ENCODE peak calls at places on chromosomes 11 and 22, in six cellular contexts. X, K, T, Q, D and Z are unnamed samples.

GRCh38 chr11:16226245-16226644 is 130.1 kb downstream of the SOX6 start:
- DNase-seq in X (peak), K (no peak), T (no peak), Q (peak), D (peak), Z (no peak)

GRCh38 chr11:114059278-114059983 is at the start of gene ZBTB16:
- DNase-seq in X (no peak), K (peak), T (peak), Q (peak), D (no peak), Z (peak)

GRCh38 chr11:62552931-62553838 is 6.6 kb upstream of the AHNAK start:
- DNase-seq in X (peak), K (peak), T (peak), Q (peak), D (peak), Z (peak)

GRCh38 chr11:15627560-15627959 is 512.8 kb downstream of the INSC start:
- DNase-seq in X (peak), K (no peak), T (no peak), Q (peak), D (peak), Z (peak)

GRCh38 chr11:29293825-29294224 is 723.0 kb downstream of the KCNA4 start:
- DNase-seq in X (peak), K (no peak), T (no peak), Q (peak), D (peak), Z (peak)

GRCh38 chr11:57290288-57290687 is 34.5 kb downstream of the TNKS1BP1 start:
- DNase-seq in X (peak), K (no peak), T (no peak), Q (peak), D (peak), Z (no peak)

GRCh38 chr11:26276798-26277424 is 55.0 kb upstream of the ANO3 start:
- DNase-seq in X (peak), K (peak), T (no peak), Q (peak), D (peak), Z (peak)

GRCh38 chr11:101618691-101619090 is 34.9 kb upstream of the TRPC6 start:
- DNase-seq in X (peak), K (no peak), T (no peak), Q (peak), D (peak), Z (peak)

GRCh38 chr22:49413551-49413950 is 414.1 kb downstream of the BRD1 start:
- DNase-seq in X (no peak), K (no peak), T (no peak), Q (no peak), D (no peak), Z (no peak)

GRCh38 chr11:65524747-65525658 is at the start of gene SCYL1:
- DNase-seq in X (peak), K (peak), T (peak), Q (peak), D (no peak), Z (peak)

GRCh38 chr11:96230686-96231085 is 112.3 kb downstream of the MAML2 start:
- DNase-seq in X (no peak), K (peak), T (no peak), Q (no peak), D (no peak), Z (no peak)

DNA sequence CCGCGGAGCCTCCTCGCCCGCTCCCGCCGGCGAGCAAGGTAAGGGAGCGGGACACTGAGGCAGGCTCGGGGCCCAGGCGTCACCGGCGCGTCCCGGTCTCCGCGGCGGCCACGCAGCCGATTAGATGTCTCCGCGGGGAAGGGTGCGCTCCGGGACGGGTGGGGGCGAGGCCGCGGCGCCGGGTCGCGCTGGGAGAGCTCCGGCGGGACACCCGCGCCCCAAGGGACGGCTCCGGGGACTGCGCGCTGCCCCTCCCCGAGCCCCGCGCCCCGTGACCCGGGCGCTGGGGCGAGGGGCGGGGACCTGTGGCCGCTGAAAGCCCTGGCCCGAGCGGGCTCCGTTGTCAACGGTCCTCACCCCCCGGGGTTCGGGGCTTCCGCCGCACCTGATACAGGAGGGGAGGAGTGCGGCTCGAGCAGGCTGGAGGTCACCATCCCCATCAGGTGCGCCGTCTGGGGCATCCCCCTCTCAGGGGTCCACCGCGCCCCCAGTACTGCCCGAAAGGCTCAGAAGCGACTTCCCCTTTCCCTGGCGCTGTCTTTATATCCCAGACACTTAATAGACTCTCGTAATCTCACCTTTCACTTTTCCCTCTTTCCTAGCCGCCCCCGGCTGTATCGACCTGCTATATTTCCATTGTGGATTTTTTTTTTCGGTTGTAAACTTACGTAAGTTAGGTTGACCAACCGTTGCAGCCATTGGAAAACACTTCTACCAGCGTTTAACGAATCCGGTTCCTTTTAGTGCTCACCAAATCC is 566 bp downstream of the PPFIA1 start:
- DNase-seq in X (peak), K (peak), T (peak), Q (peak), D (peak), Z (peak)
- TF ChIP-seq CTCF in X (peak), K (no peak), T (no peak), Q (no peak), D (no peak), Z (no peak)

GRCh38 chr22:29255064-29255621 is 12.6 kb downstream of the RHBDD3 start:
- DNase-seq in X (no peak), K (no peak), T (no peak), Q (no peak), D (no peak), Z (no peak)

GRCh38 chr22:29251265-29251664 is 16.5 kb downstream of the RHBDD3 start:
- DNase-seq in X (no peak), K (no peak), T (no peak), Q (no peak), D (no peak), Z (no peak)

GRCh38 chr22:29254283-29254653 is 13.5 kb downstream of the RHBDD3 start:
- DNase-seq in X (no peak), K (no peak), T (no peak), Q (no peak), D (no peak), Z (no peak)

GRCh38 chr22:29251981-29252978 is 15.5 kb downstream of the RHBDD3 start:
- DNase-seq in X (no peak), K (no peak), T (no peak), Q (no peak), D (no peak), Z (no peak)

GRCh38 chr22:29253561-29254282 is 14.1 kb downstream of the RHBDD3 start:
- DNase-seq in X (no peak), K (no peak), T (no peak), Q (no peak), D (peak), Z (no peak)
- TF ChIP-seq CTCF in X (no peak), K (no peak), T (no peak), Q (no peak), D (no peak), Z (no peak)

DNA sequence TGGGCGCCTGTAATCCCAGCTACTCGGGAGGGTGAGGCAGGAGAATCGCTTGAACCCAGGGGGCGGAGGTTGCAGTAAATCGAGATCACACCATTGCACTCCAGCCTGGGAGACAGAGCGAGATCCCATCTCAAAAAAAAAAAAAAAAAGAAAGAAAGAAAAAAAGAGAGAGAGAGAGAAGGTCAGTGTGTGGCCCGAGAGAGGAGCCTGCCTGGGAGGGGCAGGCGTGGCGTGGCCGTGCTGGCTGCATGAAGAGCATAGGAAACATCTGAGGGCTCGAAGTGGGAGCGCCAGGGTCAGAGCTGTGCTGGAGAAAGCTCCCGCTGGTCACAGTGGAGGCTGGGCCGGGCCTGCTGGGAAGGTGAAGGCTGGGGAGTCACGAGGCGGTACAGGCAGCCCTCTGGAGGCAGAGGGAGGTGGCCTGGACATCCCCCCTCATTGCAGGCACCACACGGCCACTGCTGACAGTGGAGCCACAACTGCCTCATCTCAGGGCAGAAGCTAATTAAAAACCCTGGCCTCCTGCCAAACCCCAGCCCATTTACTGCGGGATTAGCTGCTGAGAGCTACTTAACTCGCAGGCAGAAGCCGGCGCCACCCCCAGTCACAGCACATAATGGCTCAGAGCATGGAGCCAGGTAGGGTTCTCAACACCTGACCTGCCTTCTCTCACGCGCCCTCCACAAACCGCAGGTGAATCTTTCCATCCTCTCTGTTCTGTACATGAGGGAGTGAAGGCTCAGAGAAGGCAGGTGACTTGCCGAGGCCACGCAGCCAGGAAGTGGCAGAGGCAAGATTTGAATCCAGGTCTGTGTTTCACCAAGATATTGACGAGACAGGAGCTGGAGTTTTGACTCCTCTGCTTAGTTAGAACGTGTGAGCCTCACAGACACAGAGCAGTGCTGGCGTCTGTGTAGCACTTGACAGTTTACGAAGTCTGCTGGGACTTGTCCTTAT is 32.6 kb downstream of the NFAM1 start:
- DNase-seq in X (no peak), K (peak), T (no peak), Q (no peak), D (no peak), Z (no peak)
- TF ChIP-seq CTCF in X (no peak), K (no peak), T (no peak), Q (no peak), D (no peak), Z (no peak)

GRCh38 chr11:117238221-117238620 is 5.8 kb downstream of the RNF214 start:
- DNase-seq in X (no peak), K (no peak), T (no peak), Q (no peak), D (no peak), Z (no peak)

DNA sequence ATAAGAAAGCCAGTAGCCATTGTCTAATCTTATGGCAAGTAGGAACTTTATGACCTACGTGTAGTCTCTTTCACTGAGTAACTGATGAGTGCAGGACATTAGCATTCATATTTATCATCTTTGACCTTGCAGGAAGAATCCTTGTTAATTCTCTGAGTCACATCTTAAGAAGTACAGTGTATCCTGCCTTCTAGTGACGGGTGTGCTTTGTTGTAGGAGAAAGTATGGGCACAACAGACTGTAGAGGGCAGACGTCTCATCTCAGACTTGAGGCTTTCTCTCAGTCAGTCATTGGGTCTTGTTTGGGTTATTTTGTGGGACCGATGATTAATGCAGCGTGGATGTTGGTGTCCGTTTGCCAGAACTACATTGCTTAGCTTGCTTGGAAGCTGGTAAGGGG is 6.8 kb downstream of the RNF214 start:
- DNase-seq in X (peak), K (peak), T (no peak), Q (peak), D (peak), Z (peak)
- TF ChIP-seq CTCF in X (peak), K (no peak), T (no peak), Q (peak), D (peak), Z (no peak)

GRCh38 chr22:21098099-21098671 is 52.4 kb downstream of the LRRC74B start:
- DNase-seq in X (no peak), K (peak), T (no peak), Q (peak), D (no peak), Z (no peak)
- TF ChIP-seq CTCF in X (no peak), K (peak), T (no peak), Q (peak), D (no peak), Z (no peak)

DNA sequence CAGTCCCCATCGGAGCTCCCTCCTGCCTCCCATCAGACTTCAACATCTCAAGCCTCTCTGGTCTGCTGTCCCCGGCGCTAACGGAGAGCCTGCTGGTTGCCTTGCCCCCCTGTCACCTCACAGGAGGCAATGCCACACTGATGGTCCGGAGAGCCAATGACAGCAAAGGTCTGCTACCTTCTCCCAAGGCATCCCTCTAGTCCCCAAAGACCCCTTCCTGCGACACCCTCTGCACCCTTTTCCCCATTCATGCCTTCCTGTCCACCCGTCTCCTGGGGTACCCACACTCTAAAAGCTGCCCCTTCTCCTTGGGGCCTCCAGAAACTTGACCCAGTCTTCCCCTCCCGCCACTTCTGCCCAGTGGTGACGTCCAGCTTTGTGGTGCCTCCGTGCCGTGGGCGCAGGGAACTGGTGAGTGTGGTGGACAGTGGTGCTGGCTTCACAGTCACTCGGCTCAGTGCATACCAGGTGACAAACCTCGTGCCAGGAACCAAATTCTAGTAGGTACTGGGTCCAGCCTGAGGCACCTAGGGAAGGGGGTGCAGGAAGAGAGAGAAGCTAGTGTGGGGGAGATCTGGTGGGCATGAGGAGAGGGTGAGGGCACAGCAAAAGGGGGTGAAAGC is 860 bp downstream of the UPK2 start:
- DNase-seq in X (no peak), K (no peak), T (no peak), Q (no peak), D (no peak), Z (no peak)
- TF ChIP-seq CTCF in X (no peak), K (no peak), T (no peak), Q (no peak), D (no peak), Z (peak)

GRCh38 chr11:132405728-132406127 is 1035.3 kb downstream of the NTM start:
- DNase-seq in X (no peak), K (no peak), T (no peak), Q (no peak), D (no peak), Z (no peak)

GRCh38 chr11:132396318-132396717 is 1025.9 kb downstream of the NTM start:
- DNase-seq in X (no peak), K (no peak), T (no peak), Q (no peak), D (no peak), Z (no peak)

DNA sequence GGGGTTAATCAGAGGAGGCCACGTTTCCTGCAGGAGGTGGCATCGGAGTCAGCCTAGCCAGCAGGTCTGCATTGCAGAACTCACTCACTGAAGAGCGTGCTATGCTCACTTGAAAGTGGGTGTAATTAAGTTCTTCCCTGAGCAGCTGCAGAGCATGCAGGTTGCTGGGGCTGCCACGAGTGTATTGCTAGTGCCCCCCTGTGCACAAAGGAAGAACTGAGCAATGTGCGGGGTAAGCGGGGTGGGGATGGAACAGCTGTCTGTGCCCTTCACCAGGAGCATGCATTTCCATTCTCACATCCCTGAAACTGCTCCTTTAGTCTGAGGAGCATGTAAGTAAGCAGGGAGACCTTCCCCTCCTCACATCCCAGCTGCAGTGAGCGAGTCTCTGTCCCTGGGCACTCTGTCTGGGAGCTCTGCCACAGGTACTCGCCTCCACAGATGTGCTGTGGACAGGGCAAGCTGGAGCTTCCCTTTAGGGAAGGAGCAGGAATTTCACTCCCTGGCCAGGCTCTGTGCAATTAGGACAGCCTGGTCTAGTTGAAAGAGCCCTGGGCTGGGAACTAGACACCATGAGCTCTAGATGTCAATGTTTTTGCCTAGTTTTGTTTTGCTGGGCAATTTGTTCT is 1031.8 kb downstream of the NTM start:
- DNase-seq in X (peak), K (peak), T (no peak), Q (peak), D (peak), Z (peak)
- TF ChIP-seq CTCF in X (peak), K (peak), T (no peak), Q (peak), D (peak), Z (no peak)

DNA sequence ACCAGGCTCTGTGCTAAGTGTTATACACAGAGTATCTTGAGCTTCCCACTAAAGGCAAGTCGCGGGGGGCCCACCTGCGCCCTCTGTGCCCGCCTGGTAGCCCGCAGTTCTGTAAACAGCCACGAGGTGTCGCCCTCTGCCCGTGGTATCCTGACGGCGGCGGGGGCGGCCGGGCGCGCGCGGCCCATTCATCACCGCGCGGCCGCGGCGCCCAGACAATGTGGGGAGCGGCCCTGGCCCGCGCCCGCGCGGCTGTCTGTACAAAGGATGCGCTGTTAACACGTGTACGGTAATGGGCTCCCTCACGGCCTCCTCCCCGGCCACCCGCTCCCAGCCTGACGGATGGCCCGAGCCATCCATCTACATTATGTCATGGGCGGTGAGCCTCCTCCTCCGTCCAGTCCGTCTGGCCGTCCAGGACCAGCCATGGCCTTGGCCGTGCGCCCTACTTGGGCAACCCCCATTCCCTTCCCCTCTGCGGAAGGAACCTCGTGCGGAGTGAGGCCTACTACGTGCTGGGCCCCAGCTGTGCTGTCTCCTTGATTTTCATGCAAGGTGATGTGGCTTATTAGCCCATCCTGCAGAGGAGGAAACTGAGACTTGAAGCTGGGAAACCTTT is 99.4 kb downstream of the MIAT start:
- DNase-seq in X (peak), K (peak), T (peak), Q (peak), D (peak), Z (peak)
- TF ChIP-seq CTCF in X (peak), K (peak), T (peak), Q (peak), D (peak), Z (peak)